ENCODE peak calls at places on chromosomes 16 and 17, in eight cellular contexts. Y, O, S, F, D, G, H and Q are unnamed samples.

GRCh38 chr17:784143-784542 is 2.0 kb downstream of the MRM3 start:
- DNase-seq in F (no peak), Y (no peak), O (no peak), D (no peak), G (no peak), H (no peak), S (no peak), Q (no peak)

GRCh38 chr17:1455291-1455747 is 713 bp downstream of the CRK start:
- DNase-seq in S (peak), G (peak), H (peak), F (peak), Y (no peak), D (peak), O (peak), Q (peak)

GRCh38 chr17:74757931-74758845 is 9.8 kb downstream of the NHERF1 start:
- DNase-seq in Y (no peak), G (peak), F (no peak), D (no peak), S (no peak), H (peak), O (no peak), Q (no peak)

GRCh38 chr17:63528183-63528582 is 5.0 kb downstream of the KCNH6 start:
- DNase-seq in S (no peak), G (no peak), Y (no peak), F (no peak), H (peak), O (no peak), D (no peak), Q (no peak)

GRCh38 chr17:28554565-28554964 is 2.1 kb upstream of the UNC119 start:
- DNase-seq in G (peak), O (no peak), F (no peak), Y (no peak), H (no peak), D (no peak), S (no peak), Q (no peak)

GRCh38 chr16:89026121-89026612 is 49.2 kb upstream of the CBFA2T3 start:
- DNase-seq in G (no peak), H (no peak), D (no peak), O (peak), S (no peak), F (no peak), Y (no peak), Q (peak)

GRCh38 chr17:41617698-41618097 is 5.1 kb upstream of the KRT16 start:
- DNase-seq in H (no peak), O (peak), F (no peak), G (no peak), Y (no peak), S (no peak), D (no peak), Q (no peak)

GRCh38 chr16:85178596-85178995 is 66.3 kb upstream of the CIBAR2 start:
- DNase-seq in S (no peak), O (no peak), F (no peak), H (no peak), D (no peak), G (no peak), Y (no peak), Q (no peak)